ENCODE peak calls at places on chromosomes 7 and 10, in five cellular contexts. S, D, U, T and Q are unnamed samples.

GRCh38 chr7:123023126-123023525 is 27.6 kb upstream of the TAS2R16 start:
- DNase-seq in S (no peak), D (peak; percentile 7), U (no peak), T (no peak), Q (no peak)

GRCh38 chr7:150451097-150451793 is 815 bp downstream of the GIMAP8 start:
- DNase-seq in S (peak; percentile 58), D (no peak), U (no peak), T (no peak), Q (no peak)

GRCh38 chr10:73653195-73653594 is 2.6 kb downstream of the SYNPO2L start:
- DNase-seq in S (no peak), D (no peak), U (no peak), T (no peak), Q (no peak)

GRCh38 chr7:142438235-142438922 is 180.5 kb upstream of the PRSS58 start:
- DNase-seq in S (peak; percentile 49), D (peak; percentile 32), U (peak; percentile 82), T (peak; percentile 38), Q (peak; percentile 47)

GRCh38 chr10:67914777-67915340 is 30.4 kb downstream of the SIRT1 start:
- DNase-seq in S (no peak), D (no peak), U (no peak), T (no peak), Q (no peak)

GRCh38 chr7:157817944-157818700 is 481.3 kb downstream of the DNAJB6 start:
- DNase-seq in S (no peak), D (no peak), U (no peak), T (no peak), Q (no peak)

GRCh38 chr10:13335881-13336280 is 12.2 kb downstream of the SEPHS1 start:
- DNase-seq in S (no peak), D (no peak), U (no peak), T (no peak), Q (no peak)

GRCh38 chr10:110802090-110802489 is 69.6 kb upstream of the PDCD4 start:
- DNase-seq in S (no peak), D (peak; percentile 64), U (no peak), T (no peak), Q (peak; percentile 70)

GRCh38 chr7:50265968-50266694 is 38.4 kb upstream of the IKZF1 start:
- DNase-seq in S (no peak), D (no peak), U (peak; percentile 41), T (no peak), Q (no peak)

GRCh38 chr7:22125436-22125835 is 179.7 kb upstream of the CDCA7L start:
- DNase-seq in S (no peak), D (no peak), U (no peak), T (no peak), Q (no peak)

GRCh38 chr10:6204063-6204340 is 1.3 kb downstream of the PFKFB3 start:
- DNase-seq in S (peak; percentile 59), D (no peak), U (peak; percentile 8), T (no peak), Q (no peak)

GRCh38 chr10:129193148-129193547 is 273.9 kb upstream of the MGMT start:
- DNase-seq in S (no peak), D (no peak), U (peak; percentile 18), T (peak; percentile 0), Q (no peak)

GRCh38 chr7:90251304-90251635 is 6.3 kb downstream of the CFAP69 start:
- DNase-seq in S (no peak), D (no peak), U (no peak), T (no peak), Q (no peak)
- H3K4me3 ChIP-seq in S (no peak overlapping the region), D (no peak overlapping the region), U (no peak overlapping the region), T (no peak overlapping the region), Q (no peak overlapping the region)

GRCh38 chr10:72277340-72277995 is 3.7 kb downstream of the DDIT4 start:
- DNase-seq in S (no peak), D (no peak), U (no peak), T (no peak), Q (no peak)

GRCh38 chr10:72276421-72277339 is 3.0 kb downstream of the DDIT4 start:
- DNase-seq in S (peak; percentile 68), D (peak; percentile 86), U (peak; percentile 14), T (peak; percentile 60), Q (peak; percentile 95)

GRCh38 chr10:72277996-72278667 is 4.4 kb downstream of the DDIT4 start:
- DNase-seq in S (peak; percentile 62), D (peak; percentile 45), U (peak; percentile 13), T (no peak), Q (peak; percentile 49)

GRCh38 chr10:72276013-72276387 is 2.3 kb downstream of the DDIT4 start:
- DNase-seq in S (peak; percentile 75), D (peak; percentile 35), U (no peak), T (no peak), Q (peak; percentile 55)

GRCh38 chr10:72278668-72279393 is 5.1 kb downstream of the DDIT4 start:
- DNase-seq in S (no peak), D (no peak), U (no peak), T (no peak), Q (no peak)
- TF ChIP-seq CTCF in S (peak; percentile 16), D (peak; percentile 26), U (no peak), T (peak; percentile 29), Q (no peak)

GRCh38 chr7:154304231-154304630 is 252.0 kb downstream of the DPP6 start:
- DNase-seq in S (no peak), D (no peak), U (no peak), T (no peak), Q (no peak)
- H3K4me3 ChIP-seq in S (no peak overlapping the region), D (no peak overlapping the region), U (no peak overlapping the region), T (no peak overlapping the region), Q (no peak overlapping the region)

DNA sequence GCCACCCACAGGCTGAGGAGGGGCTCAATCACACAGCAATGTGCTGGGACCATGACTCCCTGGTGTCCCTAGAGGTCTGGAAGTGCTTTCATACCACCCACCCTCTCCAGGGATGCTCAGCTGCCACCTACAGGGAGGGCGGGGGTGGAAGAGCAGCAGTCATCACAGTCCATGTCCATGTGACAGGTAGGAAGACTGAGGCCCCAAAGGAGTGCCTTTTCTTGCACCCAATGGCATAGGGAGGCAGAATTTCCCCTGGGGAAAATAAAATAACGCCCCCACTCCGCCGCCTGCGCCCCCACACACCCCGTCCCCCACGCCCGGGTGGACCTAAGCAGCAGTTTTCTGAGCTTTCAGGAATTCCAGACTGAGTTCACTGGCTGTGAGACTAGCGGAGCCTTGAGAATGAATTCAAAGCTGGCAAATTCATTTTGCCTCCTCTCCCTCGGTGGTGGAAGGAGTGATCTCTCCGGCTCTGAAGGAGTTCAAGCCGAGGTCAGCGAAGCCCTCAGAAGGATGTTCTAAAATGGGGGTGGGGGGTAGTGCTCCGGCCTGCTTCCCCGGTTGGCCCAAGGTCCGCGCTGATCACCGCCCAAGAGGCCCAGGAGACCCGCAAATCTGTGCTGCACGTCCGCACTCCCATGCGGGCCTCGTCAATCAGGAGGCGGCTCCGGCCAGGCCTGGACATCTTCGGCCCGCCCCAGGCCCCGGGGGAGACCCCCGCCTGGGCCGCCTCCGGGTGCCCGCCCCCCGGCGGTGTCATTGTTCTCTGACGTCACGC is 2.1 kb upstream of the ZMIZ1 start:
- DNase-seq in S (peak; percentile 69), D (peak; percentile 36), U (peak; percentile 58), T (no peak), Q (peak; percentile 24)
- TF ChIP-seq CTCF in S (peak; percentile 21), D (peak; percentile 33), U (no peak), T (peak; percentile 55), Q (peak; percentile 25)

DNA sequence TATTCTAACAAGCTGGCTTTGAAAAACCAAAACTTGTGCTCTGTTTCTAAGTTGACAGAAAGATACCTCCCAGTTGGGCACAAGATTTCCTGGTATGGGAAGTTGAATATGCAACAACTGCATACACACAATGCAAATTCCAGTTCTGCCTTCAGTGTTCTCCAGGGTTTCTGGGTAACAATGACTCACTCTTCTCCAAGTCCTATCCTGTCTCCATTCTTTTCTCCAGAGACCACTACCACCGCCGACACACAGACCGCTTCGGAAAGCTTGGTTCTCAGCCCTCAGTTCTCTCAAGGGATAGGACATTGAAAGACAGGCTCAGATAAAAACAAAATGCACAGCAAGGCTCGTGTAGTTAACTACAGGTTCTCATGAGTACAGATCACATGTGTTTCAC is 12.2 kb downstream of the PDE1C start:
- DNase-seq in S (no peak), D (no peak), U (no peak), T (no peak), Q (peak; percentile 7)
- H3K4me3 ChIP-seq in S (no peak overlapping the region), D (no peak overlapping the region), U (no peak overlapping the region), T (no peak overlapping the region), Q (no peak overlapping the region)

GRCh38 chr10:61606971-61607907 is 55.5 kb upstream of the CABCOCO1 start:
- DNase-seq in S (no peak), D (no peak), U (peak; percentile 14), T (no peak), Q (no peak)
- TF ChIP-seq CTCF in S (peak; percentile 41), D (peak; percentile 63), U (peak; percentile 39), T (peak; percentile 60), Q (peak; percentile 60)

DNA sequence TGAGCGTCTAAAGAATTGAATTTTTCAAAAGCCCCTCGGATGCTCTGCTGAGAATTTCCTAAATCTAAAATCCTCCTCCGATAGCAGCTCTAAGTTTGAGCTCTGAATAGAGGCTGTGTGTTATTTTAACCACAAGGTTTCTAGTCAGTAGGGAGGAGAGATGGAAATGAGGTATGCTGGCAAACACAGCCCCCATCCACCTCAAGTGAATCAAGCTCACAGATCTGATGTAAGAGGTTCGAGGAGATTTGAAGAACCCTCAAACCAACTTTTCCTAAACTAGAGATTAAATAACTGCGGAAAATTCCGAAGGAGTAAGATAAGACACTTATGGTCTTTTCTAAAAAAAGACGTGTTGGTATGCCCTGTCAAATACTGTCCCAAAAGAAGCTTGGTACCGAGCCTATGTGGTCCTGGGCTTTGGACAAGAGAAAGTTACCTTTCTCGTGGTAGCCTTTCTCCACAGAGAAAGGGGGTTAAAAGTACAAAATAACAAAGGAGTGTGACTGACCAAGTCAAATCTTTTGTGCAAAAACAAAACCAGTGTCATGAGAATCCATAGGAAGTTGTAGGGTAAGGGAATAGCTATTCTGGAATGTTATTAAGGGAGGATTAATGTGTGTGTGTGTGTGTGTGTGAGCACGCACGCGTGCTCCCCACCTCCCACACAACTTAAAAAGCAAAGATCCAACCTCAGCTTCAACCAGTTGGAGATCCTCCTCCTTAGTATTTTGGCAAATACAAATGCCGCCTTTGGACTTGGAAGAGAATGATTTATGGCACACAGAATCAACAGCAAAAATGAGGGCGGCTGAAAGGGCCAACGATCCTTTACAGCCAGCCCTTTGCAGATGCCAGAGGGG is 56.2 kb upstream of the JCAD start:
- DNase-seq in S (no peak), D (peak; percentile 16), U (no peak), T (no peak), Q (peak; percentile 25)
- H3K4me3 ChIP-seq in S (no peak overlapping the region), D (no peak overlapping the region), U (no peak overlapping the region), T (no peak overlapping the region), Q (no peak overlapping the region)